ENCODE peak calls at places on chromosomes 4 and X, in nine cellular contexts. J is right lobe of liver, E is ovary, D is A549, S is tibial nerve, V is HCT116, T is heart left ventricle, B is NB4, O is prostate gland. U is an unnamed sample.

GRCh38 chr4:40998680-40999358 is 215.5 kb downstream of the APBB2 start:
- DNase-seq in J (no peak), E (no peak), D (peak; percentile 82), S (no peak), V (peak; percentile 69), T (no peak), B (peak; percentile 90), O (peak; percentile 14), U (no peak)

GRCh38 chr4:168387091-168387490 is 68.5 kb upstream of the DDX60 start:
- DNase-seq in J (no peak), E (no peak), D (no peak), S (no peak), V (no peak), T (no peak), B (no peak), O (no peak), U (no peak)

GRCh38 chr4:180426938-180427337 is 1816.3 kb upstream of the TENM3 start:
- DNase-seq in J (no peak), E (no peak), D (no peak), S (no peak), V (no peak), T (no peak), B (no peak), O (no peak), U (no peak)

GRCh38 chr4:48141048-48141447 is 7.0 kb upstream of the TXK start:
- DNase-seq in J (no peak), E (no peak), D (peak; percentile 33), S (no peak), V (no peak), T (no peak), B (peak; percentile 61), O (no peak), U (no peak)

GRCh38 chrX:101956556-101956955 is 24.7 kb upstream of the ZMAT1 start:
- DNase-seq in J (no peak), E (no peak), D (no peak), S (no peak), V (no peak), T (no peak), B (no peak), O (no peak), U (no peak)

GRCh38 chr4:72974694-72975487 is 94.6 kb downstream of the COX18 start:
- DNase-seq in J (no peak), E (no peak), D (peak; percentile 55), S (no peak), V (no peak), T (no peak), B (peak; percentile 2), O (no peak), U (no peak)

GRCh38 chr4:37530451-37530850 is 155.7 kb downstream of the RELL1 start:
- DNase-seq in J (no peak), E (no peak), D (no peak), S (no peak), V (no peak), T (no peak), B (no peak), O (no peak), U (no peak)

GRCh38 chr4:100208964-100209363 is 18.7 kb upstream of the DDIT4L start:
- DNase-seq in J (no peak), E (no peak), D (peak; percentile 67), S (no peak), V (no peak), T (no peak), B (no peak), O (no peak), U (no peak)

GRCh38 chr4:52100062-52100461 is 49.0 kb downstream of the SPATA18 start:
- DNase-seq in J (no peak), E (no peak), D (no peak), S (no peak), V (no peak), T (no peak), B (no peak), O (no peak), U (no peak)

GRCh38 chr4:77174426-77174825 is 17.4 kb downstream of the CCNG2 start:
- DNase-seq in J (no peak), E (no peak), D (no peak), S (no peak), V (no peak), T (no peak), B (no peak), O (no peak), U (no peak)

GRCh38 chrX:50707376-50707775 is 106.6 kb downstream of the SHROOM4 start:
- DNase-seq in J (no peak), E (no peak), D (no peak), S (no peak), V (no peak), T (no peak), B (no peak), O (no peak), U (no peak)

GRCh38 chr4:37728064-37728463 is 41.9 kb upstream of the RELL1 start:
- DNase-seq in J (no peak), E (no peak), D (no peak), S (no peak), V (no peak), T (no peak), B (peak; percentile 21), O (no peak), U (no peak)

GRCh38 chrX:48617542-48618340 is 20.4 kb downstream of the WDR13 start:
- DNase-seq in J (no peak), E (no peak), D (no peak), S (no peak), V (no peak), T (no peak), B (peak; percentile 41), O (no peak), U (no peak)

GRCh38 chr4:89906787-89907521 is 12.3 kb downstream of the MMRN1 start:
- DNase-seq in J (no peak), E (no peak), D (no peak), S (no peak), V (no peak), T (no peak), B (no peak), O (no peak), U (no peak)

GRCh38 chr4:2246384-2247127 is 4.6 kb upstream of the HAUS3 start:
- DNase-seq in J (no peak), E (no peak), D (no peak), S (no peak), V (no peak), T (no peak), B (no peak), O (no peak), U (peak; percentile 0)
- TF ChIP-seq POLR2A in J (no peak), E (no peak), D (no peak), S (no peak), V (no peak), T (no peak), B (no peak), O (no peak), U (no peak)

DNA sequence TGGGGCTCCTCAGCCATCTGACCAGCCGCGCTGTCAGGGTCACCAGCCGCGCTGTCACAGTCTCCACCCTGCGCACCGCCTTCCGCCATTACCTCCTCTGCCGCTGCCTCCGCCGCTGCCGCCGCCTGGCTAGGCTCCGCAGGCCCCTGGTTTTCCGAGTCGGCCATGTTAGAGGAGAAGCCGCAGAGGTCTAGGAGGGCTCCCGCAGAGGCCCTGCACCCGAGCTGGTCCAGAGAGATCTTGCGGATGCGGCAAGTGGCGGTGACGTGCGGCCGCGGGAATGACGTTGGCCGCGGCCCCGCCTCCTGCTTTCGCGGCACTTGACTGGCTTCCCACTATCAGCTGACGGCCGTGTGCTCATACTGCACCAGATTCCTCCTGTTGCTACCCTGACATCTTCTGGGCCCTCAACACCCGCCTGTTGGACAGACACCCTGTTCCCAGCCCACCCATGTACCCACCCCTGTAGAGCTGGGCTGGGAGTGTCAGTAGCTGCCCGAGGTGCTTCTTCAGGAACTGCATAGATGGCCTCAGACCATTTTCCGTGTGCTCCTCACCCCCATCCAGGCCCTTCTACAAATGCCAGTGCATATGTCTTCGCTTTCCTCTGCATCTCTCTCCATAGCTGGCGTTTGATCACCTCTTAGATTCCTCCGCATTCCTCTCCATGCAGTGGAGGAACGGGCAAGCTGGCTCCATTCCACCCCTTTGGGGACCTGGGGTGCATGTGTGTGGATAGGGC is at the start of gene NAP1L5:
- DNase-seq in J (peak; percentile 52), E (peak; percentile 82), D (peak; percentile 50), S (peak; percentile 55), V (peak; percentile 13), T (peak; percentile 83), B (peak; percentile 55), O (peak; percentile 34), U (no peak)
- TF ChIP-seq POLR2A in J (peak; percentile 21), E (peak; percentile 70), D (no peak), S (peak; percentile 63), V (no peak), T (peak; percentile 62), B (no peak), O (peak; percentile 43), U (peak; percentile 32)

DNA sequence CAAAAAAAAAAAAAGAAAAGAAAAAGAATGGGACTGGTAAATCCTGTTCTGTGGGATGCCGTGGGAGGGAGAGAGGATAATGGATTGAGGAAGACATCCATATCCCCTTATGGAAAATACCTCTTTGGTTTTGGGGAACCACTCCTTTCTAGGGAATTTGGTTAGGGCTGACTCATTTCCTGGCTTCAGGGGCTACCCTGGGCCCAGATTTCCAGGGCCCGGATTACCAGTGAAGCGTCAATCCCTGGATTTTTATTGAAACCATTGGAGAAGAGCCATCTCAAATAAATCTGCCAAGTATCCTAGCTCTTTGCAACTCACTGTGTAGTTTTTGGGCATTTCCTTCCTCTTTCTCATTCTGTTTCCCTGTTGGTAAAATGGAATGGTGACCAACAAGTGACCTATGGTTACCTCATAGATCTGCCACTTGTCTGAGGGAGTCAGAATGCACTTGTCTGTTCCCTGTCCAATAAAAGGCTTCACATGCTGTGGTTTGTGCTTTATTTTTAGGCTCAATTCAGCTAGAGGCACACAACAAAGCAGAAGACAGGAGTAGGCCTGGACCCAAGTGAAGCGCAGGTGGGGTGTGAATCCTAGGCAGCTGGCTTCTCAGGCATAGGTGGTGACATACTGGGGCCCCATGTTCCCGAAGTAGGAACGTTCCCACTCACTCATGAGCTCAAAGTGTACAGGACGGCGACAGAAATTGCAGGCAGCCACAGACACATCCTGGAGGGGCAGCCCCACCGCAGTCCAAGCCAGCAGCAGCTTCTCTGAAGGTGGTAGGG is 8.6 kb downstream of the APEX2 start:
- DNase-seq in J (no peak), E (no peak), D (peak; percentile 6), S (no peak), V (peak; percentile 12), T (no peak), B (peak; percentile 64), O (no peak), U (peak; percentile 9)
- TF ChIP-seq POLR2A in J (no peak), E (no peak), D (no peak), S (no peak), V (no peak), T (no peak), B (no peak), O (no peak), U (no peak)

DNA sequence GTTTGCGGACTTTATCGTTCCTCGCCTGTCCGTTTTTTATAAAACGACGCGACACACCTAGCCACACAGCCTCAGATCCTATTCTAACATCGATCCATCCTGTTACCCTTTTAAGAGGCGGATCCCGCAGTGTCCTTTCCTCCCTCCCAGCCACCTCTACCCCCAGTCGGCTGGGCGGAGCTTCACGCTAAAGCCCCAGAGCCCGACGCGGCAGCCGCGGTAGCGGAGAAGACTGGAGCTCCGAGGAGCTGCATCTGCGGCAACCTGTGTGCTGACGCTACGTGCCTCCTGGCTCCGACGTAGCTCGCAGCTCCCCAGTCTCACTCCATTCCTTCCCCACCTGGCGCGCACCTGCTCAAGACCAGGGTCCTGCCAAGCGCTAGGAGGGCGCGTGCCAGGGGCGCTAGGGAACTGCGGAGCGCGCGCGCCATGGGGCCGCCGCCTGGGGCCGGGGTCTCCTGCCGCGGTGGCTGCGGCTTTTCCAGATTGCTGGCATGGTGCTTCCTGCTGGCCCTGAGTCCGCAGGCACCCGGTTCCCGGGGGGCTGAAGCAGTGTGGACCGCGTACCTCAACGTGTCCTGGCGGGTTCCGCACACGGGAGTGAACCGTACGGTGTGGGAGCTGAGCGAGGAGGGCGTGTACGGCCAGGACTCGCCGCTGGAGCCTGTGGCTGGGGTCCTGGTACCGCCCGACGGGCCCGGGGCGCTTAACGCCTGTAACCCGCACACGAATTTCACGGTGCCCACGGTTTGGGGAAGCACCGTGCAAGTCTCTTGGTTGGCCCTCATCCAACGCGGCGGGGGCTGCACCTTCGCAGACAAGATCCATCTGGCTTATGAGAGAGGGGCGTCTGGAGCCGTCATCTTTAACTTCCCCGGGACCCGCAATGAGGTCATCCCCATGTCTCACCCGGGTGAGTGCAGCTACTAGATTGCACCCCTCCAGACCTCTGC is at the start of gene RNF128:
- DNase-seq in J (peak; percentile 79), E (peak; percentile 23), D (peak; percentile 7), S (no peak), V (peak; percentile 70), T (no peak), B (no peak), O (peak; percentile 43), U (no peak)
- TF ChIP-seq POLR2A in J (peak; percentile 79), E (no peak), D (no peak), S (no peak), V (peak; percentile 35), T (no peak), B (no peak), O (peak; percentile 46), U (no peak)

U was measured in H54.